ENCODE peak calls at places on chromosome 12, in four cellular contexts. S is MM.1S, C is neural progenitor cell, I is HCT116. A is an unnamed sample.

GRCh38 chr12:44296624-44297197 is 460.8 kb downstream of the TMEM117 start:
- DNase-seq in S (no peak), C (no peak), I (no peak), A (no peak)

GRCh38 chr12:46343122-46343852 is 29.3 kb downstream of the SLC38A2 start:
- DNase-seq in C (no peak), I (no peak), S (no peak), A (no peak)

GRCh38 chr12:95003921-95004272 is 400 bp upstream of the NDUFA12 start:
- DNase-seq in C (no peak), I (no peak), S (no peak), A (no peak)

GRCh38 chr12:86748874-86749273 is 492.7 kb upstream of the MGAT4C start:
- DNase-seq in I (no peak), C (no peak), S (no peak), A (no peak)

GRCh38 chr12:123532808-123533649 is 490 bp downstream of the RILPL1 start:
- DNase-seq in S (no peak), I (no peak), C (peak), A (peak)

GRCh38 chr12:115599251-115599811 is 678.2 kb downstream of the MED13L start:
- DNase-seq in S (no peak), I (no peak), C (peak), A (no peak)

GRCh38 chr12:107447336-107447735 is 238.3 kb upstream of the PWP1 start:
- DNase-seq in I (no peak), S (no peak), C (no peak), A (no peak)

GRCh38 chr12:69987453-69988102 is 162.6 kb downstream of the MYRFL start:
- DNase-seq in S (no peak), C (no peak), I (peak), A (peak)

GRCh38 chr12:10235761-10236631 is 23.3 kb downstream of the GABARAPL1 start:
- DNase-seq in S (peak), I (peak), C (peak), A (peak)

GRCh38 chr12:9752145-9752717 is 8.5 kb downstream of the CD69 start:
- DNase-seq in I (no peak), C (no peak), S (no peak), A (no peak)

GRCh38 chr12:109500406-109501185 is 23.2 kb downstream of the UBE3B start:
- DNase-seq in C (no peak), S (no peak), I (no peak), A (no peak)

GRCh38 chr12:64990991-64991570 is 130.0 kb downstream of the WIF1 start:
- DNase-seq in I (no peak), C (peak), S (peak), A (no peak)

GRCh38 chr12:51246254-51246853 is 7.7 kb downstream of the DAZAP2 start:
- DNase-seq in S (no peak), I (no peak), C (no peak), A (peak)

GRCh38 chr12:73547421-73547820 is 990.2 kb upstream of the ATXN7L3B start:
- DNase-seq in I (no peak), S (no peak), C (no peak), A (no peak)

GRCh38 chr12:29889737-29890136 is 106.0 kb upstream of the TMTC1 start:
- DNase-seq in I (peak), C (peak), S (no peak), A (peak)

GRCh38 chr12:62799126-62799736 is 135.7 kb downstream of the PPM1H start:
- DNase-seq in I (peak), C (peak), S (peak), A (peak)

GRCh38 chr12:93896427-93896826 is 219.3 kb downstream of the CRADD start:
- DNase-seq in I (no peak), C (peak), S (no peak), A (peak)

GRCh38 chr12:6183689-6184441 is 16.3 kb upstream of the CD9 start:
- DNase-seq in I (no peak), C (no peak), S (no peak), A (peak)

GRCh38 chr12:70070494-70071007 is 172.7 kb upstream of the CNOT2 start:
- DNase-seq in S (no peak), I (no peak), C (no peak), A (no peak)

GRCh38 chr12:14952295-14952995 is 9.0 kb downstream of the ARHGDIB start:
- DNase-seq in S (peak), C (no peak), I (peak), A (peak)

GRCh38 chr12:1795221-1795784 is 25.1 kb upstream of the LRTM2 start:
- DNase-seq in C (no peak), I (no peak), S (no peak), A (no peak)

GRCh38 chr12:107655281-107656065 is 30.1 kb upstream of the PWP1 start:
- DNase-seq in S (no peak), I (no peak), C (no peak), A (no peak)

GRCh38 chr12:110120878-110121277 is 3.3 kb upstream of the IFT81 start:
- DNase-seq in S (no peak), C (no peak), I (no peak), A (no peak)

GRCh38 chr12:1530592-1531159 is 63.7 kb downstream of the FBXL14 start:
- DNase-seq in S (no peak), C (peak), I (no peak), A (peak)

GRCh38 chr12:79407671-79408622 is 282.8 kb downstream of the PAWR start:
- DNase-seq in S (peak), C (peak), I (peak), A (no peak)

GRCh38 chr12:8033153-8034044 is 883 bp downstream of the FOXJ2 start:
- DNase-seq in I (no peak), C (peak), S (peak), A (peak)

GRCh38 chr12:46901464-46902205 is 75.8 kb upstream of the SLC38A4 start:
- DNase-seq in C (no peak), S (no peak), I (no peak), A (no peak)

GRCh38 chr12:79083181-79083580 is 218.6 kb downstream of the SYT1 start:
- DNase-seq in C (no peak), I (no peak), S (peak), A (no peak)

GRCh38 chr12:22333751-22334695 is 484 bp downstream of the ST8SIA1 start:
- DNase-seq in S (no peak), I (no peak), C (peak), A (peak)

GRCh38 chr12:31958601-31959000 is 614 bp upstream of the RESF1 start:
- DNase-seq in I (no peak), C (peak), S (no peak), A (peak)
- H3K4me3 ChIP-seq in I (peak), C (peak), S (peak), A (peak)

DNA sequence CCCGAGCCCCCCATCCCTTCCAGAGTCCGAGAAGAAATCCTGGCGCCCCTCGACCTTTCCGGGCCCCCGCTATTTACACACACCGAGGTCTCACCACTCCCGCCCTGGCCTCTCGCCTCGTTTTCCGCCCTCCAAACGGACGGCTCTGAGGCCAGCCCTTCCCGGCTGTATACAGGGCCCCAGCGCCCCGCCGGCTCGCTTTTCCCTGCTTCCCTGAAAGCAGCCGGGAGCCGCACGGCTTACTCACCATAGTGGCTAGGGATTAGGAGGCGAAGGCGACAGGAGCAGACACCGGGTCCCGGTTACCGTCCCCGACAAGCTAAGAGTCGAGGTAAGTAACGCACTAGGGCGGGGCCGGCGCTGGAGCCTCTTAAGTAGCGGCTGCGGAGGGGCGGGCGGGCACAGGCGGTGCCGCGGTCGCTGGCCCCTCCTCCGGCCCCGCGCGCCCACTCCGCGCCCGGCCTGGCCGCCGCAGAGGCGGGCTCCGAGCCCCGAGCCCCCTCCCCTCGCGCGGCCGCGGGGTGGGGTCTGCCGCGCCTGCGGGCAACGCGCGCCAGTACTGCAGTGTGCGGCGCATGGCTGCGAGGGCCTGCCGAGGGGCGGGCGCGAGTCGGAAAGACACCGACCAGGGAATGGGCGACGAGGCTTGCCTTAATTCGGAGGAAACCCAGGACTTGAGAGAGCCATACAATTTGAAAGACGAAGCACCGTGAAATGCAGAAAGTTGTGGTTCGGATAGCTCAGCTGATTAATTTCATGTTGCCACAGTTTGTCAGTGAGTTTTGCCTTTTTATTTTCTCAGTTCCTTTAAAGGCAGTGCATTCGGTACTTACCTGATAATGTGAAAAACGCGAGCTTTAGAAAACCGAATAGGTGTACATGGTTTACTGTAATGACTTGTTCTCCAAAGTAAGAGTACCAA is at the start of gene TUBA1B:
- DNase-seq in I (peak), C (peak), S (peak), A (peak)
- H2AFZ ChIP-seq in I (peak), C (peak), S (peak), A (peak)

GRCh38 chr12:106135781-106136180 is 3.0 kb downstream of the NUAK1 start:
- DNase-seq in I (no peak), C (peak), S (no peak), A (no peak)
- H3K4me3 ChIP-seq in I (no peak), C (peak), S (peak), A (peak)

DNA sequence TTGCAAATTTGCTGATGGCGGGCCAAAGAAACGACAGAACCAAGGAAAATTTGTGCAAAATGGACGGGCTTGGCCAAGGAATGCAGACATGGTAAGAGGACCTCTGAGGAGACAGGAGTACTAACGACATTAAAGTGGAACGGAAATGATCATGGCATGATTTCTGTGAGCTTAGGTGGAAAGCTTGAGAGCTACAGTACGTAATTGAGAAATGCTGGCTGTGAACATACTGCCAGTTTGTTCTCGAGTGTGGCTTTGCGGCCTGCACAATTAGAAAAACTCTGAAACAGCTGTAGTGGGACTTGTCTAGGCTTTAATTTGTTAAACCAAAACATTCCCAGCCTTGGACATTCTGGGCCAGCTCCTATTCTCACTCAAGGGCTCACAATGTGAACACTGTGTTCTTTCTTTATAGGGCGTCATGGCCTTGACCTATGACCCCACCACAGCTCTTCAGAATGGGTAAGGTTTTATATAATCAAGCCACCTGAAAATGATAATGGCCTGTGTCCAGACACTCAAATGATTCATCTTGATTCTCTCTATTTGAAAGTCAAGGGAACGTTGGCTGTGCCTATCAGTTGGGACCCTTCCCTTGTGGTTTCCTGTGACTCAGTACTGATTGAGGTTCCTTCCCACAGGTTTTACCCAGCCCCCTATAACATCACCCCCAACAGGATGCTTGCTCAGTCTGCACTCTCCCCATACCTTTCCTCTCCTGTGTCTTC is 48.5 kb downstream of the BAZ2A start:
- DNase-seq in I (no peak), S (no peak), C (no peak), A (no peak)
- H2AFZ ChIP-seq in I (no peak), S (no peak), C (no peak), A (no peak)

DNA sequence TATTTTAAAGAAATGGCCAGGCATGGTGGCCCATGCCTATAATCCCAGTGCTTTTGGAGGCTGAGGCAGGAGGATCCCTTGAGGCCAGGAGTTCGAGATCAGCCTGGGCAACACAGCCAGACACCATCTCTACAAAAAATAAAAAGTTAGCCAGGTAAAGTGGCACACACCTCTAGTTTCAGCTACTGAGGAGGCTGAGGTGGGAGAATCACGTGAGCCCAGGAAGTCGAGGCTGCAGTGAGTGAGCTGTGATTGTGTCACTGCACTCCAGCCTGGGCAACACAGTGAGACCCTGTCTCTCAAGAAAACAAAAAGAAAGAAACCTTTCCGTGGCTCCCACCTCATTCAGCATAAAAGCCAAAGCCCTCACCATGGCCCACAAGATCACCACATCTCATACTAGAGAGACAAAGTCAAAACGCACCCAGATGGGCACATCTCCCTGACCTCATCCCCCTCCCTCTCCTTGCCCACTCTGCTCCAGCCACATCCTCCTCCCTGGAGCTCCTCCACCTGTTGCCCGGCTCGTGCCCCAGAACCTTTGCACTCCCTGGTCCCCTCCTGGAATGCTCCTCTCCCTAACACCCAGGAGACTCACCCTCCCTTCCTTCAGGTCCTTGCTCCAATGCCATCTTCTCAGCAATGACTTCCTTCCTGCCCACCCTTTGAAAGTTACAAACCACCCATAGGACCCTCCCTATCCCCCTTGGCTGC is 4.7 kb upstream of the SCARB1 start:
- DNase-seq in S (no peak), I (no peak), C (no peak), A (no peak)
- H3K4me3 ChIP-seq in S (no peak), I (no peak), C (no peak), A (no peak)

DNA sequence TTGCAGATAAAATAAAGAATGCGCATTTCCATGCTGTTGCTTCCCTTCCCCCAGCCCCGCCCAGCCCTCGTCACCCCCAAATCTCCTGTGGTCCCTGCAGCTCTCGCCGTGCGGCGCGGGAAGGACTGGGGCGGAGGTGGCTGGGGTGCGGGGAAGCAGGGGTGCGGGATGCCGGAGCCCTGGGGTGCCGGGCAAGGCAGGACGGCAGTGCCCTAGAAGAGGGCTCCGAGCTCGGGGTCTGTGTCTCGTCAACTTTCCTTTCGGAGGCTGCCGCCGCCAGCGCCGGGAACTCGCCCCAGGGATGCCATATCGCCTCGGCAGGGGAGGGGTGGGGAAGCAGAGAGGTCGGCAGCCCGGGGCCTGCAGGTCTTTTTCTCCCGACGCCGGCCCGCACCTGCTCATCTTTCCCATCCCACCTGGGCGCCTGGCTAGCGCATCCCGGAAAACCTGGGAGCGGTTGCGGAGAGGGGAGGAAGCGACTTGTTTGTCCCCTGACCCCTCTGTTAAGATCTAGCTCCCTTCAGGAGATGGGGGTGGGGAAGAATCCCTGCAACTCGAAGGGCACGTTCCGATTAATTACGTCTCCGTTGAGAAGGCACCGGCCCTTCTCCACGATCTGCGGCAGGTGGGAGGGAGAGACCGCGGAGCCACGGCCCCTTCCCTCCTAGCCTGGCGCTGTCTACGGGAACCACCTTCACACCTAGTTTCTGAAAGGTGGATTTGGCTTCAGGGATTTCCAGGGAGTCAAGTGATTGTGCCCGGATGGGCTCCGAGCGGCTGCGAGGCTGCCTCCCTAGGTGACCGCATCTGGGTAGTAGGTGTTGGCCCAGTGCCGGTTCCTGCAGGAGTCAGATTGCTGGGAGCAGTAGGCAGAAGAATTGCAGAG is 621 bp downstream of the CNTN1 start:
- DNase-seq in I (no peak), S (no peak), C (peak), A (no peak)
- H2AFZ ChIP-seq in I (no peak), S (peak), C (peak), A (peak)

DNA sequence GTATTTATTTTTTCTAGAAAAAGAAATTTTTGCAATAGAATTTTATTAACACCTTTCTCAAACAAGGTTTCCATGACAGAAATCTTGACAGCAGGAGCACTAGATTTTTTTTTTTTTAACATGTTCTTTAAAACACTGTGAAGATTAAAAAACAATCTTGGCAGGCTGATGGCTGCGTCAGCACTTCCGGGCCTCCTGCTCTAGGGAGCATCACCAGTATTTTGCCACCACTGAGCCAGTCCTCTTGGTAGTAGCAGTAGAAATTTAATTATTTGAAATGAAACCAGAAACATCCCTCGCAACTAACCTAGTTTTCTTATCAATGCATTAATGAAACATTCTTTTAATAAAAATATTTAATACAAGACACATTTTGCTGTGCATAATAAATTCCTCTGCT is 99.6 kb downstream of the APAF1 start:
- DNase-seq in S (peak), I (no peak), C (no peak), A (peak)
- H3K4me3 ChIP-seq in S (no peak), I (no peak), C (no peak), A (no peak)

DNA sequence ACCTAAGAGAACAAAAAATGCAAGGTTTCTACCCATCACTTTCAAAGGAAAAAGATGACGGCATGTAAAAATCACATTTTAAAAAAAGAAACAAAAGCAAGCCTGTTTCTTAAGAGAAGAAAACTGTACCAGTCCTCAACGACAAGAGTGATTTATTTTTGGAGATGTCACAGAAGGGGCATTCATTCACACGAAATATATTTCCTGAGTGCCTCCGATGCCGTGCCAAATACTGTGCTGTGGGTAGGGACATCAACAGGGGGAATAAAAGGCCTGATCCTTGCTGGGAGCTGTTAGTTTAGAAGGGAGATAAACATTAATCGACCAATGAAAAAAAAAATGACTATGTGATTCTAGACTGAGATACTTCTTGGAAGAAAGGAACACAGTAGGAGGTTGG is 297.5 kb upstream of the SOX5 start:
- DNase-seq in S (no peak), C (no peak), I (no peak), A (no peak)
- H2AFZ ChIP-seq in S (no peak), C (peak), I (no peak), A (no peak)

GRCh38 chr12:53757095-53757770 is 5.5 kb upstream of the CISTR start:
- DNase-seq in S (peak), C (peak), I (peak), A (peak)
- H3K4me3 ChIP-seq in S (peak), C (peak), I (no peak), A (peak)